ENCODE peak calls at places on chromosomes 16 and 17, in five cellular contexts. R, D, I, P and E are unnamed samples. For H3K36me3, the result is how much of the 10 kb centered on the place peaks cover.

GRCh38 chr16:31253642-31254045 is 6.1 kb upstream of the ITGAM start:
- DNase-seq in R (no peak), D (no peak), I (peak), P (no peak), E (no peak)

GRCh38 chr16:83887088-83887487 is 11.8 kb upstream of the MLYCD start:
- DNase-seq in R (peak), D (no peak), I (no peak), P (no peak), E (no peak)

GRCh38 chr17:32873114-32873513 is 3.8 kb downstream of the MYO1D start:
- DNase-seq in R (no peak), D (no peak), I (no peak), P (no peak), E (no peak)

GRCh38 chr17:39194985-39195524 is 2.4 kb downstream of the CACNB1 start:
- DNase-seq in R (peak), D (no peak), I (no peak), P (no peak), E (no peak)

GRCh38 chr17:15947331-15947730 is 2.4 kb downstream of the ADORA2B start:
- DNase-seq in R (no peak), D (no peak), I (no peak), P (peak), E (no peak)

GRCh38 chr17:18944646-18945045 is 7.3 kb upstream of the SLC5A10 start:
- DNase-seq in R (no peak), D (no peak), I (no peak), P (no peak), E (no peak)

GRCh38 chr17:7403043-7403901 is 625 bp downstream of the TMEM256 start:
- DNase-seq in R (peak), D (no peak), I (peak), P (peak), E (peak)

GRCh38 chr17:64063766-64064224 is 43.4 kb upstream of the ICAM2 start:
- DNase-seq in R (peak), D (peak), I (peak), P (peak), E (no peak)

GRCh38 chr17:40648326-40648968 is 829 bp upstream of the SMARCE1 start:
- DNase-seq in R (peak), D (no peak), I (no peak), P (no peak), E (peak)

DNA sequence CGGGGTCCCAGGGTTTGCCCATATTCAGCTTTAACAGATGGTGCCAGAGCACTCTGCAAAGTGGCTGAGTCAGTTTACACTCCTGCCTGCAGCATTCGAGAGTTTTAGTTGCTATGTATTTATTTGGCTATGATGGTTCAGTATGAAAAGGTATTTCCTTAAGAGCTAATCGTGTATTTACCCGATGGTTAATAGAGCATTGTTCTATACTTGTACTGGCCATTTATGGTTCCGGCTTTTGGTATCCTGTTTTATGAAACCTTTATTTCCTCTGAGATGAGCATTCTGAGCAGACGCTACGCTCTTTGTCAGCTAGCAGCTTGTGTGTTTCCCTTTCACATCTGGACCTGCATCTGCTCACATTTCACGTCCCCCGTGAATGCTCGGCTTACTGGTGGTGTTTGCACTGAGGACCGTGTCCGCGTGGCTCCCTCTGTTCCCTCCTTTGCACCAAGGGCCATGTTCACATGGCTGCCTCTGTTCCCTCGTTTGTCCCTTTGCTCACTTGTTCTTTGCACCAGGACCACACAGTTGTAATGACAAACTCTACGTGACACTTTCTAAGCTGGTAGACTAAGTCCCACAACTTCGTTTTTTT is 149.1 kb upstream of the CHMP6 start:
- DNase-seq in R (no peak), D (no peak), I (no peak), P (peak), E (no peak)
- H3K36me3 ChIP-seq in R (under half), D (under half), I (under half), P (under half), E (under half)

GRCh38 chr16:2500937-2501750 is 12.6 kb upstream of the ATP6V0C start:
- DNase-seq in R (peak), D (peak), I (peak), P (peak), E (peak)
- H3K4me3 ChIP-seq in R (peak), D (no peak), I (peak), P (peak), E (peak)

GRCh38 chr16:88732961-88733294 is 26.6 kb downstream of the CTU2 start:
- DNase-seq in R (no peak), D (no peak), I (no peak), P (no peak), E (no peak)
- H3K36me3 ChIP-seq in R (under half), D (under half), I (under half), P (half or more), E (half or more)

GRCh38 chr16:85054948-85055502 is 27.4 kb downstream of the KIAA0513 start:
- DNase-seq in R (no peak), D (no peak), I (no peak), P (no peak), E (no peak)
- H3K4me3 ChIP-seq in R (no peak), D (peak), I (peak), P (peak), E (peak)

GRCh38 chr16:49779979-49780378 is 75.9 kb downstream of the ZNF423 start:
- DNase-seq in R (no peak), D (no peak), I (no peak), P (no peak), E (no peak)
- H3K36me3 ChIP-seq in R (under half), D (under half), I (under half), P (under half), E (under half)

DNA sequence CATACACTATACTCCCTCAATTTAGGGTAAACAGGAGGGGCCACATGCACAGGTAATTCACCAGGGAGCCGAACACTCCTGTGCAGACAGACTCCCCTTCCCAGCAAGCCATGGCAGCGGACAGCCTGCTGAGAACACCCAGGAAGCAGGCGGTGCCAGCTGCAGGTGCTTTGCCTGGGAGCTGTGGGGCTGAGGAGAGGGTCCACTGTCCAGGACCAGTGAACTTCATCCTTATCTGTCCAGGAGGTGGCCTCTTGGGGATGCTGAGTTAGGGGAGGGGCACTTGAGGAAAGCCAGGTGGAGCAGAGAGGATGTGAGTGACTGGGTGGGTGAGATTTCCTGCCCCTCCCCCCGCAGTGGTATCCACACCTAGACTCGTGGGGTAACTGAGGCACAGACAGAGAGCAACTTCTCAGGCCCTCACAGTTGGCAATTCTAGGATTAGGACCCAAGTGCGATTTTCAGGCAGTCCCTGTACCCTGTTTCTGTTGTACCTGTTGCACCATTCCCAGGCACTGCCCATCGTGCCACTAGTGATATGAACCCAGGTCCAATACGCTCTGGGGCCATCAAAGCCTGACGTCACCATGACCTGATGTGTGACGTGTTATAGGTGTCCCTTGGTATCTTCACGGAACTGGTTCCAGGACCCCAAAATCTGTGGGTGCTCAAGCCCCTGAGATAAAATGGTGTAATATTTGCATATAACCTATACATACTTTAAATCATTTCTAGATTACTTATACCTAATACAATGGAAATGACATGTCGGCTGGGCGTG is 1.2 kb downstream of the GRN start:
- DNase-seq in R (no peak), D (no peak), I (no peak), P (no peak), E (no peak)
- H3K4me3 ChIP-seq in R (peak), D (peak), I (peak), P (peak), E (peak)

DNA sequence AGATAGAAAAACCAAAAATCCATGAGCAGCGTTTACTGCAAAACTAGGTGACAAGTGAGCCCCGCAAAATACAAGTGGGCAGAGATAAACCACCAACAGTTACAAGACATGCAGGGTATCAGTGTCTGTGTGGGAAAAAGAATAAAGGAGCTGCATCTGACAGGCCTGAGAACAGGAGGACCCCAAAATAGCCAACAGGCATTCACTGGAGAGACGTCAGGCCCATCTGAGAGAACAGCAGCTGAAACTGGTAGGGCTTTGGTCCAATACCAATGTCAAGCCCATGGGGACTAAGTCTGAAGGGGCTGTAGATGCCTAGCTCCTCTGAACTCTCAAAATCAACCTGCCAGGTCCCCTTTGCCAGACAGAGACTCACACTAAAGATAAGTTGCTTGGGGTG is 30.6 kb upstream of the TANC2 start:
- DNase-seq in R (no peak), D (no peak), I (no peak), P (no peak), E (no peak)
- H3K36me3 ChIP-seq in R (under half), D (under half), I (under half), P (under half), E (under half)

GRCh38 chr17:50199211-50199633 is 2.2 kb downstream of the COL1A1 start:
- DNase-seq in R (no peak), D (no peak), I (no peak), P (peak), E (no peak)

GRCh38 chr17:50198026-50198669 is 3.3 kb downstream of the COL1A1 start:
- DNase-seq in R (peak), D (peak), I (peak), P (peak), E (peak)

GRCh38 chr17:50201226-50201854 is at the start of gene COL1A1:
- DNase-seq in R (peak), D (no peak), I (peak), P (peak), E (peak)

GRCh38 chr17:50200447-50201225 is 795 bp downstream of the COL1A1 start:
- DNase-seq in R (peak), D (peak), I (peak), P (peak), E (peak)

GRCh38 chr17:50199651-50200446 is 1.6 kb downstream of the COL1A1 start:
- DNase-seq in R (peak), D (peak), I (peak), P (peak), E (peak)
- H3K4me3 ChIP-seq in R (peak), D (peak), I (peak), P (peak), E (peak)

DNA sequence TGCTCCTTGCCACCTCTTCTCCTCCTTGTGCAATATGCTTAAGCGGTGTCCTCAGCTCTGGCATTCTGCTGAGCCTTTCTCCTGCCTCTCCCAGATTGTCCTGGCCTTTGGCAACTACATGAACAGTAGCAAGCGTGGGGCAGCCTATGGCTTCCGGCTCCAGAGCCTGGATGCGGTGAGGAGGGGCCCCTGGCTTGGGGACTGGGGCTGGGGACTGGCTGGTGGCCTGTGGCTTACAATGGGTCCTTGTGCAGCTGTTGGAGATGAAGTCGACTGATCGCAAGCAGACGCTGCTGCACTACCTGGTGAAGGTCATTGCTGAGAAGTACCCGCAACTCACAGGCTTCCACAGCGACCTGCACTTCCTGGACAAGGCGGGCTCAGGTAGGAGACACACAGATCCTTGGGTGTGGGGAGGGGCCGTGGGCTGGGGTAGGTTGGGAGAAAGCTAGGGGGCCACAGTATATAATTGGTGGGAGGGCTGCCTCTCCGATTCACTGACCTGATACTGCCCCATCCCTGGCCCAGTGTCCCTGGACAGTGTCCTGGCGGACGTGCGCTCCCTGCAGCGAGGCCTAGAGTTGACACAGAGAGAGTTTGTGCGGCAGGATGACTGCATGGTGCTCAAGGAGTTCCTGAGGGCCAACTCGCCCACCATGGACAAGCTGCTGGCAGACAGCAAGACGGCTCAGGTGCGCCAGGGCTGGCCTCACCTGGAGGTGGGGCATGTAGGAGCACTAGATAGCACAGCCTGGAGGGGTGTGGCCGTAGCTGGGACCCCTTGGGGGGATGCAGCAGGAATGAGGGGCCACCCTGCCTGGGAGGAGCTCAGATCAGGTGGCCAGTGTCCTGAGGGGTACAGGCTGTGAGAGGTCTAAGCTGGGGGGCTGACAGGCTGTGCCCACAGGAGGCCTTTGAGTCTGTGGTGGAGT is 16.9 kb downstream of the SPATA32 start:
- DNase-seq in R (no peak), D (no peak), I (no peak), P (no peak), E (no peak)
- H3K36me3 ChIP-seq in R (under half), D (half or more), I (under half), P (under half), E (under half)